ENCODE peak calls at places on chromosomes 7 and 10, in five cellular contexts. W is GM20000, T is neural progenitor cell, R is cardiac fibroblast, L is AG08395. I is an unnamed sample.
A peak's percentile ranks its signal among the peaks of the same experiment; 100 is the strongest.

GRCh38 chr7:50962281-50962883 is 179.7 kb upstream of the GRB10 start:
- DNase-seq in W (no peak), T (no peak), R (no peak), L (no peak), I (no peak)

GRCh38 chr7:71784781-71785180 is 627.4 kb downstream of the CALN1 start:
- DNase-seq in W (no peak), T (no peak), R (no peak), L (no peak), I (no peak)

GRCh38 chr10:127415116-127415515 is 134.0 kb upstream of the NPS start:
- DNase-seq in W (no peak), T (no peak), R (no peak), L (no peak), I (no peak)

GRCh38 chr7:131221061-131221460 is 106.6 kb upstream of the MKLN1 start:
- DNase-seq in W (no peak), T (no peak), R (no peak), L (no peak), I (no peak)

GRCh38 chr10:48340734-48341133 is 34.3 kb downstream of the MAPK8 start:
- DNase-seq in W (no peak), T (no peak), R (no peak), L (no peak), I (no peak)

GRCh38 chr7:2688409-2689342 is 674 bp downstream of the AMZ1 start:
- DNase-seq in W (peak; percentile 84), T (peak; percentile 51), R (no peak), L (no peak), I (no peak)

GRCh38 chr7:157599491-157599890 is 262.7 kb downstream of the DNAJB6 start:
- DNase-seq in W (no peak), T (no peak), R (no peak), L (no peak), I (no peak)

GRCh38 chr7:42736931-42737330 is 174.9 kb downstream of the C7orf25 start:
- DNase-seq in W (no peak), T (peak; percentile 16), R (no peak), L (no peak), I (no peak)

GRCh38 chr10:29685506-29685905 is 50.7 kb upstream of the SVIL start:
- DNase-seq in W (no peak), T (no peak), R (no peak), L (no peak), I (no peak)

GRCh38 chr7:31883761-31884164 is 186.4 kb downstream of the PDE1C start:
- DNase-seq in W (peak; percentile 19), T (no peak), R (peak; percentile 58), L (peak; percentile 64), I (no peak)

GRCh38 chr7:2452643-2453270 is 23.4 kb downstream of the GRIFIN start:
- DNase-seq in W (no peak), T (no peak), R (no peak), L (no peak), I (no peak)

GRCh38 chr10:75436896-75437295 is 5.5 kb downstream of the LRMDA start:
- DNase-seq in W (no peak), T (no peak), R (no peak), L (no peak), I (no peak)

GRCh38 chr7:88217675-88218427 is 2.0 kb downstream of the SRI start:
- DNase-seq in W (peak; percentile 81), T (no peak), R (no peak), L (no peak), I (no peak)

GRCh38 chr10:15201589-15202300 is 33.3 kb upstream of the NMT2 start:
- DNase-seq in W (no peak), T (no peak), R (peak; percentile 32), L (peak; percentile 33), I (no peak)

GRCh38 chr10:103592186-103593021 is 98.9 kb downstream of the NEURL1 start:
- DNase-seq in W (peak; percentile 84), T (peak; percentile 80), R (peak; percentile 46), L (peak; percentile 76), I (no peak)

GRCh38 chr7:2190531-2190930 is 42.2 kb downstream of the MAD1L1 start:
- DNase-seq in W (no peak), T (no peak), R (no peak), L (no peak), I (no peak)

GRCh38 chr10:25328361-25328760 is 153.6 kb downstream of the GPR158 start:
- DNase-seq in W (no peak), T (no peak), R (no peak), L (no peak), I (no peak)

GRCh38 chr7:110399421-110399820 is 691.5 kb upstream of the LRRN3 start:
- DNase-seq in W (no peak), T (no peak), R (no peak), L (no peak), I (no peak)

GRCh38 chr10:77586719-77587423 is 50.7 kb downstream of the KCNMA1 start:
- DNase-seq in W (no peak), T (no peak), R (peak; percentile 85), L (no peak), I (peak; percentile 66)

GRCh38 chr7:132492841-132493445 is 83.3 kb downstream of the PLXNA4 start:
- DNase-seq in W (no peak), T (no peak), R (no peak), L (no peak), I (no peak)

GRCh38 chr10:72455889-72456588 is 101.3 kb upstream of the DNAJB12 start:
- DNase-seq in W (no peak), T (peak; percentile 64), R (peak; percentile 35), L (no peak), I (no peak)

GRCh38 chr10:37478381-37478780 is 353.0 kb downstream of the ANKRD30A start:
- DNase-seq in W (no peak), T (no peak), R (no peak), L (no peak), I (no peak)

GRCh38 chr10:29982997-29983648 is 76.3 kb downstream of the JCAD start:
- DNase-seq in W (no peak), T (no peak), R (no peak), L (no peak), I (no peak)

GRCh38 chr10:22475527-22475856 is 130.2 kb downstream of the SPAG6 start:
- DNase-seq in W (no peak), T (no peak), R (no peak), L (no peak), I (no peak)

GRCh38 chr10:100670828-100671479 is 74.4 kb upstream of the PAX2 start:
- DNase-seq in W (peak; percentile 92), T (peak; percentile 71), R (peak; percentile 5), L (peak; percentile 59), I (peak; percentile 54)

GRCh38 chr7:134854816-134855215 is 75.4 kb downstream of the CALD1 start:
- DNase-seq in W (no peak), T (no peak), R (peak; percentile 48), L (peak; percentile 17), I (no peak)